ENCODE peak calls at places on chromosomes 1 and 21, in four cellular contexts. J is K562, B is SK-N-SH, Z is Panc1. O is an unnamed sample.

GRCh38 chr1:202046748-202047708 is 36.6 kb downstream of the ELF3 start:
- DNase-seq in Z (peak; percentile 80), J (peak; percentile 9), B (no peak), O (peak; percentile 95)

GRCh38 chr1:228367798-228368791 is 38.5 kb downstream of the TRIM11 start:
- DNase-seq in B (no peak), J (peak; percentile 96), Z (no peak), O (no peak)

GRCh38 chr1:165903672-165904071 is 76.3 kb downstream of the UCK2 start:
- DNase-seq in B (no peak), Z (no peak), J (no peak), O (no peak)

GRCh38 chr1:150221552-150221951 is 14.4 kb downstream of the ANP32E start:
- DNase-seq in J (no peak), B (peak; percentile 35), Z (no peak), O (peak; percentile 36)

GRCh38 chr1:181778630-181779285 is 282.8 kb downstream of the ZNF648 start:
- DNase-seq in B (no peak), J (no peak), Z (no peak), O (peak; percentile 6)

GRCh38 chr21:25891596-25891995 is 156.8 kb downstream of the GABPA start:
- DNase-seq in J (no peak), B (no peak), Z (no peak), O (no peak)

GRCh38 chr21:38622827-38623209 is 124.5 kb upstream of the ERG start:
- DNase-seq in B (no peak), Z (no peak), J (no peak), O (no peak)

GRCh38 chr1:209106237-209106741 is 477.2 kb upstream of the CAMK1G start:
- DNase-seq in B (peak; percentile 22), J (no peak), Z (no peak), O (no peak)

DNA sequence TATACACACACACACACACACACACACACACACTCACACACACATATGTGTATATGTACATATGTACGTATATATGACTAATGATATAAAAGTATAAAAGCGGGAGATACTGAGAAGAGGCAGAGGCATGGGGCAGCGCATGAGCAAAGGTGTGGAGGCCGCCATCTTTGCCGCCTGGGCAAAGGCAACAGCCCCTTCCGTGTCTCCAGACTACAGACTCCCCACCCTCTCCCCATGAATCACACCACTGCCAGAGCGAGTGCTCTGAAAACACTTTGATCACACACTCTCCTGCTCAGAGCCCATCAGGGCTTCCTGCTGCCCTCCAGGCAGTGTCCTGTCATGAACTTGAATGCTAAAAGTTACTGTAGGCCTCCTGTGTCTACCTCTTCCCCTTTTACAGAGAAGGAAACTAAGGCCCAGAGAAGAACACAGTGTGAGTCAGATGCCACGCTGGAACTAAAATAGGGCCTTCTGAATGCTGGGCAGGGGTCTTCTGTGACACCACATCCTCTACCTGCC is 54.7 kb upstream of the SSBP3 start:
- DNase-seq in B (no peak), J (no peak), Z (no peak), O (no peak)
- H3K4me1 ChIP-seq in B (peaks cover 20% of the 10 kb centered on the region), J (peaks cover 48% of the 10 kb centered on the region), Z (peaks cover 3% of the 10 kb centered on the region), O (no peaks in the 10 kb centered on the region)

GRCh38 chr1:151368000-151368744 is 4.3 kb downstream of the SELENBP1 start:
- DNase-seq in B (no peak), J (no peak), Z (no peak), O (no peak)

GRCh38 chr1:151368745-151369610 is 3.5 kb downstream of the SELENBP1 start:
- DNase-seq in B (no peak), Z (no peak), J (no peak), O (no peak)

GRCh38 chr1:151361883-151362282 is 10.6 kb downstream of the SELENBP1 start:
- DNase-seq in J (no peak), B (no peak), Z (no peak), O (no peak)

GRCh38 chr1:151362308-151363155 is 10.0 kb downstream of the SELENBP1 start:
- DNase-seq in J (no peak), B (no peak), Z (no peak), O (peak; percentile 23)

GRCh38 chr1:151364996-151365395 is 7.5 kb downstream of the SELENBP1 start:
- DNase-seq in Z (no peak), B (no peak), J (no peak), O (no peak)
- TF ChIP-seq REST in Z (no peak), B (no peak), J (no peak), O (no peak)

GRCh38 chr1:192544983-192545393 is 30.6 kb upstream of the RGS1 start:
- DNase-seq in J (no peak), B (no peak), Z (no peak), O (peak; percentile 13)
- H3K4me1 ChIP-seq in J (no peaks in the 10 kb centered on the region), B (peaks cover 15% of the 10 kb centered on the region), Z (peaks cover 4% of the 10 kb centered on the region), O (peaks cover 15% of the 10 kb centered on the region)

DNA sequence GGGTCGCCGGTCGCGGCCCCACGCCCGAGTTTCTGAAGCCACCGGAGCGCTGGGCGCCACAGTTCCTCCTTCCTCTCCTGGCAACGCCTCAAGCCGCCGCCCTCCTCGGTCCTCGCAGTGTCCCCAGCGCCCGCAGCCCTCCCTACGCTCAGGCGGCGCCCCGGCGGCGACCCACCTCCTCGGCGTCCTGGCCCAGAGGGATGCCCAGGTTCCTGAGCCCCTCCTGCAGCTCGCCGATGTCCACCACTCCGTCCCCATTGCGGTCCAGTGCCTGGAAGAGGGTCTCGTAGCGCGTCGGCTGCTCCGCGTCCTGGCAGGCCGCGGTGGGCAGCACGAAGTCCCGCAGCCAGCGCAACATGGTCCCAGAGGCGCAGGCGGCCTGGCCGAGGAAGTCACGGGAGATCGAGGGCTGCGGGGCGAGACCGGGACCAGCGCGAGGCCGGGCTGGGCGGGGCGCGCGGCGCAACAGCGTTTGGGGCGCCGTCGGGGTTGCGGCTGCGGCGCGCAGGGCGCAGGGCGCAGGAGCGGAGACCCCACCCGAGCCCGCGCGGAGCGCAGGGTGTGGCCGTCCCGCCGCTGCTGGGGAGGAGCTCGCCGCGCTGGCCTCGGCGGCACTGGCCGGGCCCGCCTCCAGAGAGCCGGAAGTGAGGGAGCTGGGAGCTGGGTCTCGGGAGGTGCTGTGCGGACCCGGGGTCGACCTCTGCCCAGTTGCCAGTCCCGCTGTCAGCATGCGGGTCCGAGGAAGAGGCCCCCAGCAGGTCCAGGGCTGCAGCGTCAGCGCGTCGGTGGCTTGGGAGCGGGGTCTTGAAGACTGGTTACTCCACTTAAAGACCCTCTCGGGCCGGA is at the start of gene SLC25A24:
- DNase-seq in J (peak; percentile 92), Z (no peak), B (peak; percentile 92), O (peak; percentile 76)
- TF ChIP-seq REST in J (peak; percentile 44), Z (no peak), B (no peak), O (peak; percentile 29)

GRCh38 chr1:47756006-47756405 is 241.2 kb downstream of the TRABD2B start:
- DNase-seq in Z (no peak), J (no peak), B (peak; percentile 10), O (no peak)
- H3K4me1 ChIP-seq in Z (no peaks in the 10 kb centered on the region), J (no peaks in the 10 kb centered on the region), B (no peaks in the 10 kb centered on the region), O (no peaks in the 10 kb centered on the region)

GRCh38 chr1:88681223-88681622 is 2.9 kb upstream of the PKN2 start:
- DNase-seq in J (no peak), Z (no peak), B (no peak), O (no peak)

GRCh38 chr1:88684482-88685238 is 587 bp downstream of the PKN2 start:
- DNase-seq in B (peak; percentile 75), Z (no peak), J (peak; percentile 87), O (peak; percentile 71)

GRCh38 chr1:88683516-88683847 is 591 bp upstream of the PKN2 start:
- DNase-seq in J (peak; percentile 51), Z (no peak), B (no peak), O (no peak)

GRCh38 chr1:88685239-88685604 is 1.1 kb downstream of the PKN2 start:
- DNase-seq in B (no peak), J (no peak), Z (no peak), O (no peak)

GRCh38 chr1:88683848-88684481 is at the start of gene PKN2:
- DNase-seq in B (peak; percentile 97), Z (peak; percentile 88), J (peak; percentile 94), O (peak; percentile 69)
- TF ChIP-seq REST in B (no peak), Z (no peak), J (no peak), O (no peak)

GRCh38 chr1:15681346-15682290 is 2.5 kb upstream of the PLEKHM2 start:
- DNase-seq in Z (no peak), B (no peak), J (no peak), O (no peak)

GRCh38 chr1:15682886-15683410 is 1.2 kb upstream of the PLEKHM2 start:
- DNase-seq in B (no peak), Z (no peak), J (no peak), O (no peak)

GRCh38 chr1:15684468-15685283 is 556 bp downstream of the PLEKHM2 start:
- DNase-seq in Z (no peak), B (peak; percentile 87), J (peak; percentile 88), O (no peak)

GRCh38 chr1:15684042-15684461 is at the start of gene PLEKHM2:
- DNase-seq in Z (no peak), B (peak; percentile 93), J (peak; percentile 85), O (no peak)

GRCh38 chr1:15683411-15684039 is 595 bp upstream of the PLEKHM2 start:
- DNase-seq in J (no peak), Z (no peak), B (no peak), O (no peak)
- H3K4me1 ChIP-seq in J (peaks cover 18% of the 10 kb centered on the region), Z (peaks cover 9% of the 10 kb centered on the region), B (no peaks in the 10 kb centered on the region), O (peaks cover 39% of the 10 kb centered on the region)

GRCh38 chr1:175690926-175691325 is 52.5 kb downstream of the TNR start:
- DNase-seq in Z (no peak), B (no peak), J (no peak), O (no peak)
- TF ChIP-seq REST in Z (peak; percentile 55), B (no peak), J (no peak), O (peak; percentile 47)

GRCh38 chr1:61225478-61225877 is 143.1 kb downstream of the NFIA start:
- DNase-seq in B (no peak), J (no peak), Z (no peak), O (no peak)

GRCh38 chr1:61230523-61230922 is 148.2 kb downstream of the NFIA start:
- DNase-seq in J (no peak), B (no peak), Z (no peak), O (no peak)

GRCh38 chr1:61226791-61227567 is 144.6 kb downstream of the NFIA start:
- DNase-seq in B (peak; percentile 44), Z (no peak), J (no peak), O (peak; percentile 13)

GRCh38 chr1:61224609-61225008 is 142.2 kb downstream of the NFIA start:
- DNase-seq in J (no peak), Z (no peak), B (no peak), O (no peak)

GRCh38 chr1:61227857-61228557 is 145.6 kb downstream of the NFIA start:
- DNase-seq in J (no peak), Z (no peak), B (peak; percentile 27), O (no peak)
- H3K4me1 ChIP-seq in J (peaks cover 15% of the 10 kb centered on the region), Z (no peaks in the 10 kb centered on the region), B (peaks cover 26% of the 10 kb centered on the region), O (peaks cover 48% of the 10 kb centered on the region)

DNA sequence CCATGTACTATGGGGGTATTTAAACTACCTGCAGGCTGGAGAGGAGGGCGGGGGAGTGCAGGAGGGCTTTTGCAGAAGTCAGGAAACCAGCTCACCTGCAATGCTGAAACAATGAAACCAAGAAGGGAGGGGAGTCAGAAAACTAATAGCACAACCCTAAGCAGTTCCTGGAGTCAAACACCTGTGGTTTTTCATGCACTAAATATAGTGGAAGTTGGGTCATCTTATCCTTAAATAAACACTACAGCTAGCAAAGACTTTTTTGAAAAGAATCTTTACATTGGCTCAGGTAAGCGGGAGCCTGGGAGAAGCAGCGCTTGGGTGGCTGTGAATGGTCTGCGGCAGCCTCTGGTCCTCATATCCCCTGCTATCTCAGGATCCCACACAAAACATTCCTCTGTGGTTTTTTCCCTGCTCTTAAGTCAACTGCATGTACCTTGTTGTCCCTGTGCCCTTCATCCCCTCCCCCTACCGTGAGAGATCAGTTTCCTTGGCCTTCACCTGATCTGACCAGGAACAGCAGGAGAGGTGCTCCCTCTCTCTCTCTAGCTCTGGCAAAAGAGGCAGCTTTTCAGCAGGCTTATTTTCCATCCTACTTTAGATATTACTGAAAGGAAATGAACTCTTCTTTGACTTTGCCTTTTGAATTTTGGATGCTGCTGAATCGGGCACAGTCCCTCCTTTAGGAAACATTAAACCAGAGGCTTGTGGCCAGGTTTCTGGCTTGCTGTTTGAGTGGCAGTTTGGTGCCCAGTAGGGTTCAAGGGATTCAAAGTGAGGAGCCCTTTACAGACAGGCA is 26.6 kb downstream of the TENT5C start:
- DNase-seq in Z (no peak), B (no peak), J (no peak), O (no peak)
- TF ChIP-seq REST in Z (no peak), B (no peak), J (no peak), O (no peak)